ENCODE peak calls at places on chromosomes 4 and X, in four cellular contexts. One of them, this sample, is unnamed. For H3K4me1, the result is how much of the 10 kb centered on the place peaks cover.

GRCh38 chrX:47080915-47081236 is 2.6 kb downstream of the RGN start:
- DNase-seq in cardiac muscle cell: no peak
- DNase-seq in IMR-90: no peak
- DNase-seq in left ventricle myocardium inferior: no peak
- DNase-seq in this sample: no peak

GRCh38 chr4:75630174-75630931 is at the start of gene CDKL2:
- DNase-seq in cardiac muscle cell: peak
- DNase-seq in IMR-90: no peak
- DNase-seq in left ventricle myocardium inferior: peak
- DNase-seq in this sample: peak

GRCh38 chr4:121096629-121097028 is 24.3 kb upstream of the NDNF start:
- DNase-seq in cardiac muscle cell: peak
- DNase-seq in IMR-90: peak
- DNase-seq in left ventricle myocardium inferior: no peak
- DNase-seq in this sample: no peak

GRCh38 chr4:151472711-151473110 is 63.7 kb downstream of the FHIP1A start:
- DNase-seq in cardiac muscle cell: no peak
- DNase-seq in IMR-90: peak
- DNase-seq in left ventricle myocardium inferior: no peak
- DNase-seq in this sample: no peak

GRCh38 chr4:39464886-39465501 is 6.1 kb downstream of the LIAS start:
- DNase-seq in cardiac muscle cell: peak
- DNase-seq in IMR-90: peak
- DNase-seq in left ventricle myocardium inferior: no peak
- DNase-seq in this sample: no peak

GRCh38 chrX:107506596-107507031 is 57.2 kb downstream of the FRMPD3 start:
- DNase-seq in cardiac muscle cell: no peak
- DNase-seq in IMR-90: no peak
- DNase-seq in left ventricle myocardium inferior: no peak
- DNase-seq in this sample: no peak

GRCh38 chr4:40990202-40990898 is 224.0 kb downstream of the APBB2 start:
- DNase-seq in cardiac muscle cell: peak
- DNase-seq in IMR-90: peak
- DNase-seq in left ventricle myocardium inferior: no peak
- DNase-seq in this sample: no peak

GRCh38 chr4:186132577-186133277 is 28.2 kb downstream of the FAM149A start:
- DNase-seq in cardiac muscle cell: peak
- DNase-seq in IMR-90: peak
- DNase-seq in left ventricle myocardium inferior: no peak
- DNase-seq in this sample: no peak

GRCh38 chr4:105306158-105306781 is 159.6 kb downstream of the TET2 start:
- DNase-seq in cardiac muscle cell: no peak
- DNase-seq in IMR-90: no peak
- DNase-seq in left ventricle myocardium inferior: no peak
- DNase-seq in this sample: no peak

GRCh38 chr4:89397464-89397863 is 89.9 kb upstream of the GPRIN3 start:
- DNase-seq in cardiac muscle cell: no peak
- DNase-seq in IMR-90: no peak
- DNase-seq in left ventricle myocardium inferior: no peak
- DNase-seq in this sample: no peak

GRCh38 chr4:183806341-183806740 is 98.8 kb upstream of the STOX2 start:
- DNase-seq in cardiac muscle cell: no peak
- DNase-seq in IMR-90: no peak
- DNase-seq in left ventricle myocardium inferior: no peak
- DNase-seq in this sample: no peak

GRCh38 chrX:140509468-140510305 is 4.8 kb upstream of the SOX3 start:
- DNase-seq in cardiac muscle cell: no peak
- DNase-seq in IMR-90: no peak
- DNase-seq in left ventricle myocardium inferior: no peak
- DNase-seq in this sample: no peak

GRCh38 chrX:104486691-104487090 is 79.3 kb upstream of the IL1RAPL2 start:
- DNase-seq in cardiac muscle cell: no peak
- DNase-seq in IMR-90: no peak
- DNase-seq in left ventricle myocardium inferior: no peak
- DNase-seq in this sample: no peak

GRCh38 chr4:48653217-48654014 is 126.7 kb downstream of the FRYL start:
- DNase-seq in cardiac muscle cell: peak
- DNase-seq in IMR-90: peak
- DNase-seq in left ventricle myocardium inferior: peak
- DNase-seq in this sample: no peak

GRCh38 chr4:17787315-17787714 is 5.9 kb upstream of the FAM184B start:
- DNase-seq in cardiac muscle cell: no peak
- DNase-seq in IMR-90: peak
- DNase-seq in left ventricle myocardium inferior: no peak
- DNase-seq in this sample: no peak

GRCh38 chr4:1604706-1605205 is 79.4 kb downstream of the FAM53A start:
- DNase-seq in cardiac muscle cell: no peak
- DNase-seq in IMR-90: no peak
- DNase-seq in left ventricle myocardium inferior: no peak
- DNase-seq in this sample: peak

GRCh38 chrX:131677655-131678628 is 134.1 kb downstream of the OR13H1 start:
- DNase-seq in cardiac muscle cell: peak
- DNase-seq in IMR-90: peak
- DNase-seq in left ventricle myocardium inferior: no peak
- DNase-seq in this sample: peak

GRCh38 chr4:100008048-100008447 is 58.0 kb upstream of the H2AZ1 start:
- DNase-seq in cardiac muscle cell: peak
- DNase-seq in IMR-90: peak
- DNase-seq in left ventricle myocardium inferior: no peak
- DNase-seq in this sample: no peak

DNA sequence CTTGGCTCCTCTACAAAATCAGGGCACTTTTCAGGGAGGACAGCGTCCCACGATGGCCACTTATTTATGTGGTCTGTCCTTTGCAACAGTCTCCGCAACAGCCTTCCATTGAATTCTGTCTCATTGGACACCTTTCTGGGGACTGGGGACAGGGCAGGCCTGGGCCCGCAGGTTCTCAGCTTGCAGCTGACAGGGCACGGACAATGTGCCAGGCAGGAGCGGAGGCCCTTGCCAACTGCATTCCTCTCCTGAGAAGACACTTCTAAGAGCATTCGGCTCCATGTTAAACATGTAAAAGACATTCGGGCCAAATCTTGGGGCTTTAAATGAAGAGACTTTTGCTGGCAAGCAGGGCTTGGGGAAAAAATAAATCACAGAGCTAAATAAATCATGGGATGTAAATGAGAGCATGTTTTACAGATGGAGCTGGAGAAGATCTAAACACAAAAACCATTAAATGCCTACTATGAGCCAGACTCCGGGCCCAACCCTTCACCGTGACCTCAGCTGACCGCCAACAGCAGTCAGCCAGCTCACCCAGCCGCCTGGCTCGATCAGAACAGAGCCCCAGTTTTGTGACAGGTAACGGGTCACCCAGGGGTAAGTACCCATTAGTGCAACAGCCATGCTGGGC is 14.9 kb downstream of the WDR1 start:
- DNase-seq in cardiac muscle cell: no peak
- DNase-seq in IMR-90: no peak
- DNase-seq in left ventricle myocardium inferior: no peak
- DNase-seq in this sample: no peak
- H3K4me1 ChIP-seq in cardiac muscle cell: half or more
- H3K4me1 ChIP-seq in IMR-90: half or more
- H3K4me1 ChIP-seq in left ventricle myocardium inferior: half or more
- H3K4me1 ChIP-seq in this sample: under half

DNA sequence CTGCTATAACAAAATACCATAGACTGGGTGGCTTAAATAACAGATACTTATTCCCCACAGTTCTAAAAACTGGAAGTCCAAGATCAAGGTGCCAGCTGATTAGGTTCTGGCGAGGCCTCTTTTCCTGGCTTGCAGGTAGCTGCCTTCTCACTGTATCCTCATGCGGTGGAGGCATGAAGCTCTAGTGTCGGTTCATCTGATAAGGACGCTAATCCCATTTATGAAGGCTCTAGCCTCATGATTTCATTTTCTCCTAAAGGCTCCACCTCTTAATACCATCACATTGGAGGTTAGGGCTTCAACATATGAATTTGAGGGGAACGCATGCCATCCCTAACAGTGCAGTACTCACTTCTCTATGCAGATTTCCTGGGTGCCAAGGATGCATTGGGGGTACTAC is 57.9 kb upstream of the STIM2 start:
- DNase-seq in cardiac muscle cell: no peak
- DNase-seq in IMR-90: no peak
- DNase-seq in left ventricle myocardium inferior: no peak
- DNase-seq in this sample: no peak
- H3K4me3 ChIP-seq in cardiac muscle cell: no peak
- H3K4me3 ChIP-seq in IMR-90: no peak
- H3K4me3 ChIP-seq in left ventricle myocardium inferior: no peak
- H3K4me3 ChIP-seq in this sample: no peak

DNA sequence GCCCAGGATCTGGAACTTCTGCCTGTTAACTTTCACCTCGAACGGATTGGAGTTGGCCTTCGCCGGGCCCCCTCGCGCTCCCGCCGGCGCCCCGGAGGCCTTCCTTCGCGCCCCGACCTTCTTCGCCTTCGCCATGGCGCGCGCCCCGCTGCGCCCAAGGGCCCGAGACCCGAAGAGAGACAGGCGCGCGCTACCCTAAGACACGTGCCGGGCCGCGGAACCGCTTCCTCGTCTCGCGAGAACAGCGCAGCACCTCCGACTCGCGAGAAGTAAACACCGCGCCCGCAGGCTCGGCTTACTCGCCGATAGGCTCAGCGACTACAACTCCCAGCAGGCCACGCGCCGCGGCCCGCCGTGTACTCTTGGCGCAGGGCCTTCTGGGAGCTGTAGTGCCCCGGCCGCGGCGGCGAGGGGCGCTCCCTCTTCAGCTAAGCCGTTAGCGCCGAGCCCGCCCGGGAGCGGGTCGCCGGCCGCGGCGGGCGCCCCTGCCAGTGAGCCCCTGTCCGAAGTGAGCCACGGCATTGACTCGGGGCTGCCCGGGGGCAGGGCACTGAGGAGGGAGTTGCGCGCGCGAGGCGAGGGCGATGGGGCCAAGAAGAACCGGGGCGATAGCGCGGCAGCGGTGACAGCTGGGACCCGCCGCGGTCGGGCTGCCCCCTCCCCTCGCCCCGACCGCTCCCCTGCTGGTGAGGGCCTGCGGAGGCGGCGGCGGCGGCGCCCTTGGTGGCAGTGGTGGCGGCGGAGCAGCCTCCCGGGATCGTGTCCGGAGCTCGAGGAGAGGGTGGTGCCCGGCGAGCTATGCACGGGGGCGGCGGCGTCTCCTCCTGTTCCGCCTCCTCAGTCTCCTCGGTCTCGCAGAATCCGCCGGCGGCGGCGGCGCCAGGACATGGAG is at the start of the genes GRK4 and NOP14:
- DNase-seq in cardiac muscle cell: peak
- DNase-seq in IMR-90: peak
- DNase-seq in left ventricle myocardium inferior: peak
- DNase-seq in this sample: peak
- TF ChIP-seq CTCF in cardiac muscle cell: peak
- TF ChIP-seq CTCF in IMR-90: peak
- TF ChIP-seq CTCF in left ventricle myocardium inferior: peak
- TF ChIP-seq CTCF in this sample: peak

GRCh38 chr4:22514431-22514830 is 1.4 kb downstream of the ADGRA3 start:
- DNase-seq in cardiac muscle cell: no peak
- DNase-seq in IMR-90: peak
- DNase-seq in left ventricle myocardium inferior: no peak
- DNase-seq in this sample: no peak

GRCh38 chr4:22515145-22515887 is 550 bp downstream of the ADGRA3 start:
- DNase-seq in cardiac muscle cell: peak
- DNase-seq in IMR-90: peak
- DNase-seq in left ventricle myocardium inferior: peak
- DNase-seq in this sample: peak

GRCh38 chr4:22515888-22516541 is at the start of gene ADGRA3:
- DNase-seq in cardiac muscle cell: peak
- DNase-seq in IMR-90: peak
- DNase-seq in left ventricle myocardium inferior: peak
- DNase-seq in this sample: peak

GRCh38 chr4:22512306-22512705 is 3.6 kb downstream of the ADGRA3 start:
- DNase-seq in cardiac muscle cell: no peak
- DNase-seq in IMR-90: peak
- DNase-seq in left ventricle myocardium inferior: no peak
- DNase-seq in this sample: no peak

GRCh38 chr4:22514001-22514400 is 1.9 kb downstream of the ADGRA3 start:
- DNase-seq in cardiac muscle cell: peak
- DNase-seq in IMR-90: peak
- DNase-seq in left ventricle myocardium inferior: no peak
- DNase-seq in this sample: no peak
- H3K4me1 ChIP-seq in cardiac muscle cell: under half
- H3K4me1 ChIP-seq in IMR-90: under half
- H3K4me1 ChIP-seq in left ventricle myocardium inferior: under half
- H3K4me1 ChIP-seq in this sample: under half

DNA sequence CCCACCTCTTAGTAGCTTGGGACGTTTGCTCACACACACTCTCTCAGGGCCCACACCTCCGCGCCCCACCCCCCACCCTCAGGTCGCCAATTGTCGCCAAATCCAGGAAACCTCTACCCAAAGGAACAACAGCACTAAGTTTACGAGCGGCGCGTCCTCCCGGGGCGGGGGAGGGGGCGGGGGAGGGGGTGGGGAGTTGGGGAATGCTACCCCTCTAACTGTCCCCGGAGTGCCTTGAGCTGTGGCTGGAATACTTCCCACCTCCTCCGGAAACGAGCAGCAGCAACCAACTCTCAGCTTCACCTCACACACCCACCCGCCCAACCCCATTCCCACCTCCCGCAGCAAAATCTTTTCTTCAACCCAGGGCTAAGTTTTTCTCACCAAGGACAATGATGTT is 135.6 kb upstream of the ZIC3 start:
- DNase-seq in cardiac muscle cell: no peak
- DNase-seq in IMR-90: no peak
- DNase-seq in left ventricle myocardium inferior: no peak
- DNase-seq in this sample: no peak
- H3K4me3 ChIP-seq in cardiac muscle cell: no peak
- H3K4me3 ChIP-seq in IMR-90: no peak
- H3K4me3 ChIP-seq in left ventricle myocardium inferior: no peak
- H3K4me3 ChIP-seq in this sample: no peak